ENCODE peak calls at places on chromosomes 11 and 22, in ten cellular contexts. M is H1; D is heart right ventricle; F is fibroblast of mammary gland; O is WTC11; A is sigmoid colon; H is CD8-positive, alpha-beta T cell; Y is NB4; Q is AG10803; Z is mammary epithelial cell. L is an unnamed sample.

GRCh38 chr22:30204015-30204741 is 42.4 kb downstream of the LIF start:
- DNase-seq in M (no peak), D (no peak), F (no peak), O (no peak), A (no peak), H (no peak), Y (no peak), Q (no peak), Z (no peak), L (no peak)

GRCh38 chr11:101346591-101346990 is 217.0 kb upstream of the PGR start:
- DNase-seq in M (no peak), D (no peak), F (peak), O (no peak), A (no peak), H (no peak), Y (no peak), Q (peak), Z (peak), L (no peak)

GRCh38 chr11:68008381-68009337 is 1.5 kb upstream of the ALDH3B1 start:
- DNase-seq in M (no peak), D (no peak), F (no peak), O (no peak), A (peak), H (no peak), Y (peak), Q (no peak), Z (no peak), L (no peak)

GRCh38 chr22:19896665-19897355 is 42.1 kb upstream of the GNB1L start:
- DNase-seq in M (no peak), D (no peak), F (no peak), O (no peak), A (no peak), H (peak), Y (no peak), Q (no peak), Z (no peak), L (no peak)

GRCh38 chr22:45082795-45083194 is 73.0 kb upstream of the PHF21B start:
- DNase-seq in M (peak), D (no peak), F (peak), O (peak), A (no peak), H (no peak), Y (peak), Q (no peak), Z (no peak), L (no peak)

GRCh38 chr22:50262973-50263617 is 1.6 kb upstream of the MAPK12 start:
- DNase-seq in M (no peak), D (no peak), F (no peak), O (no peak), A (no peak), H (no peak), Y (no peak), Q (no peak), Z (no peak), L (no peak)

GRCh38 chr11:128776434-128777284 is 82.8 kb downstream of the FLI1 start:
- DNase-seq in M (peak), D (peak), F (peak), O (peak), A (no peak), H (peak), Y (peak), Q (peak), Z (no peak), L (peak)

GRCh38 chr11:124071622-124071948 is 30.5 kb upstream of the OR10G7 start:
- DNase-seq in M (no peak), D (no peak), F (no peak), O (no peak), A (no peak), H (no peak), Y (no peak), Q (no peak), Z (no peak), L (no peak)

GRCh38 chr11:75334402-75334891 is 17.0 kb downstream of the ARRB1 start:
- DNase-seq in M (no peak), D (no peak), F (no peak), O (peak), A (no peak), H (no peak), Y (no peak), Q (no peak), Z (no peak), L (no peak)

GRCh38 chr11:80388133-80388532 is 947.3 kb upstream of the TENM4 start:
- DNase-seq in M (no peak), D (no peak), F (no peak), O (no peak), A (no peak), H (no peak), Y (no peak), Q (no peak), Z (peak), L (no peak)

GRCh38 chr11:119773016-119773415 is 44.0 kb upstream of the NECTIN1 start:
- DNase-seq in M (no peak), D (no peak), F (no peak), O (no peak), A (no peak), H (no peak), Y (no peak), Q (no peak), Z (no peak), L (no peak)

GRCh38 chr11:62242021-62242420 is at the start of gene SCGB1D2:
- DNase-seq in M (no peak), D (peak), F (no peak), O (peak), A (no peak), H (no peak), Y (no peak), Q (no peak), Z (peak), L (no peak)

GRCh38 chr11:18088371-18088770 is 17.5 kb downstream of the SAAL1 start:
- DNase-seq in M (no peak), D (no peak), F (no peak), O (no peak), A (no peak), H (no peak), Y (no peak), Q (peak), Z (no peak), L (no peak)

GRCh38 chr11:108235633-108236032 is 12.8 kb downstream of the ATM start:
- DNase-seq in M (no peak), D (no peak), F (no peak), O (no peak), A (no peak), H (no peak), Y (no peak), Q (no peak), Z (no peak), L (no peak)

GRCh38 chr11:2991477-2992233 is 474 bp downstream of the NAP1L4 start:
- DNase-seq in M (no peak), D (peak), F (peak), O (peak), A (no peak), H (no peak), Y (peak), Q (peak), Z (peak), L (no peak)
- TF ChIP-seq CTCF in M (no peak), D (no peak), F (no peak), O (no peak), A (no peak), H (no peak), Y (no peak), Q (no peak), Z (no peak), L (no peak)

DNA sequence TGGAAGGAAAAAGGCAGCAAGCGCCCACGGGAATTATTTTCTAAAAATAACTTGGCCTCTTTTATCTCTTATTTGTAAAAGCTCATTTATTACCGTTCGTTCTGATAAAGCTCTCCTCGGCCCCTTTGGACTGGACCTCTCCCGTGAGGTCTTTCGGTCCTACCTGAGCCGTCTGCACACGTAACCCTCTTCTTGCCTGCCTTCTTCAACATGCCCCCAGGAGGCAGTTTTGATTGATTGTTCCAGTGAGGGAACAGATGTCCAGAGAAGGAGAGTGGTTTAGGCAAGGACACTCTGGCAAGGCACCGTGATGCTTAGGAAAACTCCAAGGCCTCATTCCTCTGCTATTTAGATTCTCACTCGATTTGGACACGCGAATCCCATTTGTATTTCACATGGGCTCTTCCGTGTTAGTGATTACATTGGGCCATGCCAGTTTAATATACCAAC is 53.1 kb upstream of the CRTAM start:
- DNase-seq in M (no peak), D (no peak), F (peak), O (no peak), A (no peak), H (no peak), Y (no peak), Q (no peak), Z (no peak), L (no peak)
- TF ChIP-seq CTCF in M (no peak), D (no peak), F (no peak), O (no peak), A (no peak), H (no peak), Y (no peak), Q (no peak), Z (no peak), L (no peak)

GRCh38 chr11:69588270-69588669 is 52.7 kb upstream of the CCND1 start:
- DNase-seq in M (no peak), D (no peak), F (peak), O (no peak), A (no peak), H (no peak), Y (no peak), Q (peak), Z (peak), L (no peak)
- TF ChIP-seq CTCF in M (no peak), D (no peak), F (peak), O (no peak), A (no peak), H (no peak), Y (no peak), Q (peak), Z (peak), L (no peak)

GRCh38 chr22:27937453-27937852 is 18.4 kb upstream of the PITPNB start:
- DNase-seq in M (no peak), D (no peak), F (no peak), O (no peak), A (no peak), H (no peak), Y (no peak), Q (no peak), Z (no peak), L (no peak)
- TF ChIP-seq CTCF in M (no peak), D (no peak), F (peak), O (no peak), A (no peak), H (no peak), Y (no peak), Q (peak), Z (peak), L (no peak)